ENCODE peak calls at places on chromosomes 7 and 10, in nine cellular contexts. H, O, T, M, L, W, R, Y and S are unnamed samples.

GRCh38 chr10:26714816-26715487 is 17.5 kb downstream of the PDSS1 start:
- DNase-seq in W (peak; percentile 81), T (no peak), L (no peak), O (no peak), R (no peak), Y (no peak), M (no peak), H (no peak), S (no peak)

GRCh38 chr7:47482013-47482761 is 99.7 kb downstream of the TNS3 start:
- DNase-seq in T (peak; percentile 74), R (no peak), W (no peak), O (peak; percentile 94), H (no peak), L (no peak), M (peak; percentile 36), Y (no peak), S (peak; percentile 74)

GRCh38 chr7:117012284-117013174 is 59.2 kb downstream of the ST7 start:
- DNase-seq in Y (peak; percentile 9), O (peak; percentile 63), H (peak; percentile 84), L (no peak), R (peak; percentile 70), W (no peak), M (no peak), T (no peak), S (no peak)

GRCh38 chr10:59036311-59037017 is 140.0 kb upstream of the PHYHIPL start:
- DNase-seq in Y (no peak), T (no peak), M (peak; percentile 38), H (peak; percentile 86), W (no peak), L (no peak), O (no peak), R (no peak), S (no peak)

GRCh38 chr7:38186593-38187314 is 8.7 kb downstream of the STARD3NL start:
- DNase-seq in R (no peak), H (no peak), W (no peak), O (peak; percentile 59), Y (no peak), L (no peak), M (no peak), T (no peak), S (no peak)

GRCh38 chr7:103574536-103574935 is 128.5 kb upstream of the SLC26A5 start:
- DNase-seq in H (no peak), Y (no peak), O (no peak), M (no peak), R (no peak), L (no peak), W (no peak), T (no peak), S (no peak)

GRCh38 chr7:41873781-41874180 is 170.9 kb upstream of the INHBA start:
- DNase-seq in L (no peak), W (no peak), H (no peak), R (no peak), M (no peak), O (no peak), T (no peak), Y (no peak), S (no peak)

GRCh38 chr7:87510430-87510875 is 35.0 kb upstream of the ABCB4 start:
- DNase-seq in R (peak; percentile 17), O (no peak), T (no peak), L (no peak), Y (no peak), M (no peak), H (no peak), W (no peak), S (no peak)

GRCh38 chr10:31304261-31304970 is 14.6 kb upstream of the ZEB1 start:
- DNase-seq in W (no peak), L (no peak), R (no peak), O (peak; percentile 45), Y (no peak), T (no peak), M (no peak), H (no peak), S (no peak)

GRCh38 chr10:130786365-130786966 is 525.1 kb downstream of the TCERG1L start:
- DNase-seq in T (no peak), O (no peak), L (no peak), Y (no peak), R (no peak), H (no peak), W (no peak), M (no peak), S (no peak)

GRCh38 chr7:101804087-101804631 is 13.3 kb upstream of the CUX1 start:
- DNase-seq in H (peak; percentile 6), R (peak; percentile 83), O (no peak), L (no peak), T (no peak), M (no peak), W (no peak), Y (peak; percentile 65), S (no peak)

GRCh38 chr10:110979611-110980010 is 60.2 kb downstream of the SHOC2 start:
- DNase-seq in W (no peak), L (no peak), T (no peak), H (no peak), Y (no peak), M (no peak), R (no peak), O (no peak), S (no peak)

GRCh38 chr7:74482629-74483401 is 29.1 kb downstream of the GTF2IRD1 start:
- DNase-seq in L (no peak), M (no peak), R (no peak), W (no peak), Y (no peak), O (peak; percentile 99), H (no peak), T (no peak), S (peak; percentile 98)

GRCh38 chr10:21910798-21911197 is 92.7 kb downstream of the DNAJC1 start:
- DNase-seq in L (no peak), H (no peak), R (no peak), M (no peak), W (no peak), T (no peak), Y (no peak), O (no peak), S (no peak)

GRCh38 chr10:133334495-133335237 is 2.0 kb downstream of the CALY start:
- DNase-seq in H (no peak), M (no peak), W (no peak), R (peak; percentile 60), O (no peak), T (no peak), L (no peak), Y (no peak), S (no peak)

GRCh38 chr7:101093907-101094306 is 8.6 kb downstream of the TRIM56 start:
- DNase-seq in W (no peak), L (no peak), H (no peak), M (peak; percentile 4), T (no peak), R (no peak), Y (no peak), O (peak; percentile 61), S (peak; percentile 62)

GRCh38 chr10:71778071-71778470 is 4.8 kb upstream of the VSIR start:
- DNase-seq in M (no peak), T (no peak), W (no peak), Y (no peak), H (no peak), R (no peak), L (no peak), O (no peak), S (no peak)
- TF ChIP-seq CTCF in M (no peak), T (no peak), W (no peak), Y (no peak), H (no peak), R (no peak), L (no peak), O (no peak), S (no peak)

GRCh38 chr7:24817339-24817738 is 60.1 kb upstream of the GSDME start:
- DNase-seq in R (no peak), H (no peak), O (no peak), Y (no peak), W (no peak), M (no peak), T (no peak), L (no peak), S (no peak)
- TF ChIP-seq CTCF in R (no peak), H (no peak), O (no peak), Y (no peak), W (no peak), M (no peak), T (no peak), L (no peak), S (no peak)

DNA sequence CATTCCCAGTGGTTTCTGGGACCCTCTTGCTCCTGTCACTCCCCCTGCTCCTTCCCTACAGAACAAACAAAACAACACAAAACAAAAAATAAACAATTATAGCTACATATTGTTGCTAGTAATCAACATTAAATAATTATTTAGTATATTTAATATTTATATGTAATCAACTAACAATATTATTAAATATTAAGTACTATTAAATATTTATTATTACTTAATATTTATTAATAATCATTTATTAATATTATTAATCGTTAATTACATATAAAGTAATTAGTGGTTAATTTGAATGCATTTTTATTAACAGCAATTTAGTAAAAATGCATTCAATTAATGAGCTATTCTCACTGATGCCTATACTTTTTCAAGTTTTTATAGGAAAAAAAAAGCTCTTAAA is 139.4 kb downstream of the ITGB8 start:
- DNase-seq in M (no peak), Y (no peak), T (no peak), O (no peak), W (no peak), R (no peak), H (no peak), L (no peak), S (no peak)
- TF ChIP-seq CTCF in M (no peak), Y (no peak), T (no peak), O (no peak), W (no peak), R (no peak), H (no peak), L (no peak), S (no peak)

GRCh38 chr10:89475567-89475966 is 59.8 kb downstream of the SLC16A12 start:
- DNase-seq in T (no peak), O (peak; percentile 81), W (no peak), R (no peak), M (no peak), H (no peak), L (no peak), Y (no peak), S (no peak)

GRCh38 chr10:89476150-89476549 is 59.2 kb downstream of the SLC16A12 start:
- DNase-seq in W (no peak), T (no peak), M (no peak), O (no peak), H (no peak), Y (no peak), R (no peak), L (no peak), S (no peak)

GRCh38 chr10:89478085-89478738 is 57.2 kb downstream of the SLC16A12 start:
- DNase-seq in M (peak; percentile 7), Y (peak; percentile 14), L (no peak), W (no peak), R (peak; percentile 67), T (no peak), H (peak; percentile 4), O (no peak), S (no peak)

GRCh38 chr10:89475137-89475536 is 60.3 kb downstream of the SLC16A12 start:
- DNase-seq in T (no peak), O (no peak), M (no peak), W (no peak), Y (no peak), H (no peak), R (no peak), L (no peak), S (no peak)

DNA sequence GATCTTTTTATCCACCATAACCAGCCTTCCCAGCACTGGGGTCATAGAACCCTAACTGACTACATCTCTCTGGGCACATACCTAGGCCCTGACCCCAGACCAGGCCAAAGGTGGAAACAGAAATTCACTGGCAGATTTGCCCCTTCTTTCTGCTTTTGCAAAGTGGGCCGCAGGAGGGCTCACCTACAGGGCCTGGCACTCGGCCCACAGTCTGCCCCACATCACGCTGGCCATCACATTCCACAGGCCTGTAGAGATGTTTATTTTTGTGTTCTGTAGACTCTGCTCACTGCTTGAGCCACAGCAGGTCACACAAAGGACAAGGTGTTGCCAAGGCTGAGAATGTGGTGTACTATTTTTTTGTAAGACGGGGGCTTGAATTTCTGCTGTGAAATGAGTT is 58.7 kb downstream of the SLC16A12 start:
- DNase-seq in T (no peak), W (no peak), Y (no peak), R (no peak), O (no peak), M (no peak), L (peak; percentile 46), H (no peak), S (no peak)
- TF ChIP-seq CTCF in T (no peak), W (no peak), Y (no peak), R (no peak), O (no peak), M (no peak), L (no peak), H (no peak), S (no peak)